ENCODE peak calls at places on chromosomes 13 and 19, in seven cellular contexts. N, X, G, S, M, O and L are unnamed samples.

GRCh38 chr19:44723952-44724319 is 24.6 kb upstream of the BCL3 start:
- DNase-seq in N (peak; percentile 62), X (peak; percentile 89), G (peak; percentile 76), S (peak; percentile 88), M (no peak), O (peak; percentile 73), L (no peak)

GRCh38 chr13:53217221-53217620 is 188.6 kb downstream of the OLFM4 start:
- DNase-seq in N (no peak), X (no peak), G (no peak), S (no peak), M (no peak), O (no peak), L (no peak)

GRCh38 chr19:9709305-9709704 is 34.4 kb upstream of the ZNF562 start:
- DNase-seq in N (no peak), X (no peak), G (no peak), S (no peak), M (no peak), O (no peak), L (no peak)

GRCh38 chr19:56692496-56692895 is 20.9 kb upstream of the ZNF835 start:
- DNase-seq in N (no peak), X (no peak), G (no peak), S (no peak), M (no peak), O (no peak), L (no peak)

GRCh38 chr19:3506384-3507340 is 551 bp downstream of the FZR1 start:
- DNase-seq in N (peak; percentile 9), X (peak; percentile 78), G (no peak), S (peak; percentile 50), M (no peak), O (no peak), L (no peak)

GRCh38 chr13:111531505-111531904 is 211.1 kb downstream of the TEX29 start:
- DNase-seq in N (peak; percentile 10), X (no peak), G (no peak), S (peak; percentile 46), M (no peak), O (peak; percentile 0), L (no peak)

GRCh38 chr13:110442946-110443632 is 118.4 kb downstream of the RAB20 start:
- DNase-seq in N (peak; percentile 50), X (no peak), G (no peak), S (no peak), M (no peak), O (peak; percentile 75), L (no peak)

GRCh38 chr19:58274771-58275199 is 4.0 kb upstream of the ZNF8 start:
- DNase-seq in N (no peak), X (no peak), G (no peak), S (no peak), M (no peak), O (peak; percentile 35), L (no peak)

GRCh38 chr19:40578442-40578908 is 1.8 kb downstream of the SHKBP1 start:
- DNase-seq in N (no peak), X (no peak), G (no peak), S (no peak), M (no peak), O (peak; percentile 41), L (no peak)

GRCh38 chr13:40113644-40114304 is 458.3 kb downstream of the COG6 start:
- DNase-seq in N (no peak), X (no peak), G (no peak), S (no peak), M (no peak), O (no peak), L (no peak)

GRCh38 chr13:112748947-112749346 is 59.1 kb downstream of the ATP11A start:
- DNase-seq in N (no peak), X (peak; percentile 72), G (no peak), S (no peak), M (no peak), O (no peak), L (no peak)

GRCh38 chr19:39370735-39371134 is 20.2 kb downstream of the PAF1 start:
- DNase-seq in N (no peak), X (no peak), G (no peak), S (no peak), M (no peak), O (no peak), L (no peak)

GRCh38 chr19:44846455-44847143 is 502 bp downstream of the NECTIN2 start:
- DNase-seq in N (peak; percentile 16), X (no peak), G (no peak), S (peak; percentile 71), M (no peak), O (no peak), L (no peak)

GRCh38 chr19:15173746-15174404 is 26.9 kb downstream of the NOTCH3 start:
- DNase-seq in N (no peak), X (no peak), G (no peak), S (no peak), M (no peak), O (no peak), L (no peak)

GRCh38 chr13:113943821-113944565 is 29.9 kb downstream of the C13orf46 start:
- DNase-seq in N (no peak), X (no peak), G (no peak), S (no peak), M (no peak), O (no peak), L (no peak)

GRCh38 chr13:37918116-37919100 is 48.8 kb upstream of the TRPC4 start:
- DNase-seq in N (no peak), X (no peak), G (no peak), S (peak; percentile 44), M (no peak), O (no peak), L (no peak)

GRCh38 chr13:75378301-75378700 is 103.7 kb downstream of the TBC1D4 start:
- DNase-seq in N (no peak), X (no peak), G (no peak), S (no peak), M (no peak), O (no peak), L (no peak)

GRCh38 chr13:27476943-27477681 is 26.7 kb upstream of the MTIF3 start:
- DNase-seq in N (peak; percentile 29), X (no peak), G (no peak), S (peak; percentile 74), M (no peak), O (peak; percentile 50), L (no peak)

GRCh38 chr19:29872224-29872731 is 60.5 kb downstream of the CCNE1 start:
- DNase-seq in N (no peak), X (peak; percentile 62), G (no peak), S (peak; percentile 46), M (no peak), O (no peak), L (no peak)

GRCh38 chr13:34617684-34618083 is 324.4 kb upstream of the NBEA start:
- DNase-seq in N (no peak), X (no peak), G (no peak), S (no peak), M (no peak), O (no peak), L (peak; percentile 18)

GRCh38 chr13:34620073-34620858 is 321.8 kb upstream of the NBEA start:
- DNase-seq in N (no peak), X (no peak), G (no peak), S (no peak), M (no peak), O (no peak), L (no peak)

GRCh38 chr13:34623331-34623730 is 318.7 kb upstream of the NBEA start:
- DNase-seq in N (no peak), X (no peak), G (no peak), S (no peak), M (no peak), O (no peak), L (no peak)

GRCh38 chr13:34618654-34619053 is 323.4 kb upstream of the NBEA start:
- DNase-seq in N (no peak), X (no peak), G (no peak), S (no peak), M (no peak), O (no peak), L (no peak)
- H3K27me3 ChIP-seq in N (no peaks in the 10 kb centered on the region), X (no peaks in the 10 kb centered on the region), G (no peaks in the 10 kb centered on the region), S (no peaks in the 10 kb centered on the region), M (no peaks in the 10 kb centered on the region), O (no peaks in the 10 kb centered on the region), L (no peaks in the 10 kb centered on the region)

GRCh38 chr13:32282096-32282711 is 33.0 kb downstream of the ZAR1L start:
- DNase-seq in N (no peak), X (no peak), G (no peak), S (no peak), M (no peak), O (no peak), L (no peak)

GRCh38 chr13:32281083-32281482 is 34.1 kb downstream of the ZAR1L start:
- DNase-seq in N (no peak), X (no peak), G (no peak), S (no peak), M (no peak), O (no peak), L (no peak)

GRCh38 chr13:32285633-32285965 is 29.6 kb downstream of the ZAR1L start:
- DNase-seq in N (peak; percentile 9), X (no peak), G (no peak), S (no peak), M (no peak), O (no peak), L (no peak)

DNA sequence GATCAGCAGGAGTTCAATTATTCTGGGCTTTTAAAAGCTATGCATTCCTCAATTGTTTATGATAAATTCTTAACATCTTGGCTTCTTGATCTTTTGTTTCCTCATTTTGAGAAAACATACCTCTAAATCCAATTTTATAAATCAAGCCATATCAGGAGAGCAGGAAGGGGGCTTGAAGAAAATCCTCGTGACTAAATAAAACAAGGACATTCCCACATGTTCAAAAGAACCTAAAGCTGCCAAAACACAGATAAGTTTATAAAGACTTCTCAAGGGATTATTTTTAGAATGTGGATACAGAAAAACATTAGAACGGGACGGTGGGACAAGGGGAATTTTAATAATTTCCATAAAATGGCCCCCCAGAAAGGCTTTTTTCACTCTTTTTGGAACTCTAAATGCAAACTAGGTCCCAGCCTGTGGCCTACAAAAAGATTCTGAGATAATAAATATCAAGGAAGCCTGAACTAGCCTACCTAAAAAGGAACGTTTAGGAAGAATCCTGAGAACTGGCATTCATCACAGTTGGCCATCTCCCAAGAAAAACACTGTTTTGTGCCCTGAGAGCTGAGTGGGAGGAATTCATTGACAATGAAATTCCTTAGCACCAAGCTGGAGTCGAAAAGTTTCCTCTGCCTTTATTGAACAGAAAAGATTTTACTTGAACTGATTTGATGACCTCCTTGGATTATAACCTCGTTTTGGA is 30.1 kb downstream of the ZAR1L start:
- DNase-seq in N (peak; percentile 80), X (no peak), G (no peak), S (no peak), M (no peak), O (peak; percentile 82), L (peak; percentile 47)
- TF ChIP-seq CTCF in N (no peak), X (no peak), G (no peak), S (no peak), M (no peak), O (no peak), L (no peak)

DNA sequence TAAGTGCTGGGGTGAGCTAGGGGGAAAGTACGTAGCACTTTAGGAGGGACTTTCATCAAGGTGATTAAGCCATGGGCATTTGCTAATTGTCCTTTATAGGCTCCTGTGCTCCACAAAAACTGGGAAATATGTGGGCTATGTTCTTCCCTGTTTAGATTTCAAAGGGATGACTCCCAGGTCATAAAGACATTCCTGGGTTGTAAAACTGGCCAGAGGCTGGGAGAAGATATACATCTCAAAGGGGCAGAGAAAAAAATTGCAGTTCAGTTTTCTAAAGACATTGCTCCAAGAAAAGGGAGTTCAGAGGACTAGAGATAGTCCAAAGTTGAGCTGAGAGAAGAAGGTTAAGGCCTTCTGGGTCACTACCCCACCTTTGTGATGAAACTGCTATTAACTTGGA is 204.8 kb downstream of the MYO16 start:
- DNase-seq in N (no peak), X (no peak), G (no peak), S (peak; percentile 17), M (no peak), O (peak; percentile 21), L (no peak)
- H3K27me3 ChIP-seq in N (no peaks in the 10 kb centered on the region), X (no peaks in the 10 kb centered on the region), G (no peaks in the 10 kb centered on the region), S (no peaks in the 10 kb centered on the region), M (no peaks in the 10 kb centered on the region), O (no peaks in the 10 kb centered on the region), L (no peaks in the 10 kb centered on the region)

GRCh38 chr19:32324631-32325215 is 20.7 kb upstream of the ZNF507 start:
- DNase-seq in N (no peak), X (no peak), G (no peak), S (no peak), M (no peak), O (peak; percentile 6), L (no peak)
- TF ChIP-seq CTCF in N (peak; percentile 34), X (no peak), G (no peak), S (peak; percentile 41), M (no peak), O (peak; percentile 20), L (no peak)